ENCODE peak calls at places on chromosomes 2 and 18, in eight cellular contexts. K, L, X, T, M, O, C and E are unnamed samples.

GRCh38 chr18:70499218-70499691 is 210.4 kb downstream of the SOCS6 start:
- ATAC-seq in X (no peak), L (no peak), M (peak), T (peak), K (peak), O (peak), C (peak), E (no peak)

GRCh38 chr18:78729099-78729467 is 250.5 kb upstream of the SALL3 start:
- ATAC-seq in M (no peak), K (no peak), O (no peak), X (no peak), T (no peak), L (no peak), C (no peak), E (no peak)

GRCh38 chr18:63206433-63207153 is 113.0 kb downstream of the BCL2 start:
- ATAC-seq in X (no peak), K (no peak), O (no peak), C (peak), T (peak), L (no peak), M (no peak), E (no peak)

GRCh38 chr18:22318745-22319407 is 98.8 kb downstream of the CTAGE1 start:
- ATAC-seq in M (no peak), T (no peak), K (no peak), X (no peak), O (no peak), L (peak), C (no peak), E (no peak)

GRCh38 chr18:35153609-35154273 is 87.1 kb upstream of the ZNF397 start:
- ATAC-seq in T (peak), O (no peak), K (peak), X (no peak), L (no peak), M (no peak), C (peak), E (no peak)

GRCh38 chr2:101442667-101443061 is 32.2 kb downstream of the RFX8 start:
- ATAC-seq in L (no peak), O (no peak), C (no peak), M (no peak), T (no peak), X (no peak), K (no peak), E (no peak)

GRCh38 chr2:60152226-60152833 is 401.1 kb downstream of the BCL11A start:
- ATAC-seq in K (no peak), X (no peak), T (no peak), M (no peak), C (no peak), O (no peak), L (no peak), E (no peak)

GRCh38 chr2:190150413-190150812 is 87.9 kb upstream of the MSTN start:
- ATAC-seq in K (no peak), O (no peak), C (no peak), L (no peak), M (no peak), X (no peak), T (no peak), E (no peak)

GRCh38 chr2:99337931-99338580 is 867 bp downstream of the EIF5B start:
- ATAC-seq in X (no peak), L (no peak), O (no peak), C (no peak), T (no peak), K (no peak), M (no peak), E (no peak)

GRCh38 chr2:229387815-229388214 is 116.7 kb upstream of the PID1 start:
- ATAC-seq in K (no peak), T (no peak), X (peak), C (no peak), M (peak), L (peak), O (no peak), E (peak)

GRCh38 chr2:150376627-150377335 is 110.7 kb downstream of the RND3 start:
- ATAC-seq in T (no peak), L (peak), O (no peak), M (no peak), X (no peak), K (no peak), C (no peak), E (no peak)

GRCh38 chr18:75473316-75473715 is 45.8 kb upstream of the SMIM21 start:
- ATAC-seq in L (no peak), C (no peak), K (no peak), M (no peak), X (no peak), O (no peak), T (no peak), E (no peak)

GRCh38 chr2:151166410-151166809 is 95.3 kb downstream of the RBM43 start:
- ATAC-seq in T (no peak), K (no peak), L (no peak), O (no peak), X (no peak), C (no peak), M (no peak), E (no peak)

GRCh38 chr2:68127358-68128242 is 30.1 kb upstream of the PNO1 start:
- ATAC-seq in M (no peak), X (no peak), K (no peak), O (no peak), T (no peak), C (peak), L (no peak), E (no peak)

GRCh38 chr2:63880603-63881002 is 38.9 kb downstream of the UGP2 start:
- ATAC-seq in X (no peak), K (no peak), T (no peak), C (no peak), O (no peak), M (no peak), L (no peak), E (no peak)

GRCh38 chr2:191115391-191115790 is 35.4 kb downstream of the STAT4 start:
- ATAC-seq in K (peak), C (no peak), M (no peak), L (no peak), X (no peak), O (peak), T (peak), E (no peak)

GRCh38 chr2:169007941-169008340 is 23.2 kb downstream of the ABCB11 start:
- ATAC-seq in T (no peak), O (no peak), K (no peak), C (no peak), L (no peak), X (no peak), M (no peak), E (no peak)

GRCh38 chr2:231583982-231584381 is 8.7 kb upstream of the TEX44 start:
- ATAC-seq in C (no peak), T (no peak), K (no peak), M (no peak), O (no peak), X (no peak), L (no peak), E (no peak)

GRCh38 chr2:200264631-200265030 is 41.9 kb upstream of the SPATS2L start:
- ATAC-seq in T (no peak), X (no peak), O (no peak), L (no peak), K (no peak), C (no peak), M (no peak), E (no peak)

GRCh38 chr2:206863721-206864120 is 75.6 kb upstream of the CPO start:
- ATAC-seq in L (no peak), X (no peak), M (no peak), T (no peak), O (no peak), K (no peak), C (no peak), E (no peak)

GRCh38 chr2:169107645-169108044 is 38.3 kb downstream of the DHRS9 start:
- ATAC-seq in K (peak), L (no peak), O (peak), X (peak), C (no peak), M (no peak), T (peak), E (no peak)

GRCh38 chr2:127479866-127480743 is 46.2 kb downstream of the IWS1 start:
- ATAC-seq in O (no peak), X (no peak), M (no peak), C (no peak), T (no peak), L (no peak), K (no peak), E (no peak)

GRCh38 chr2:163591461-163591860 is 144.3 kb downstream of the FIGN start:
- ATAC-seq in C (no peak), K (no peak), L (no peak), M (no peak), X (no peak), O (no peak), T (no peak), E (no peak)

GRCh38 chr2:60446413-60447358 is 106.8 kb downstream of the BCL11A start:
- ATAC-seq in O (peak), K (peak), M (no peak), L (no peak), C (peak), X (no peak), T (peak), E (no peak)

GRCh38 chr2:110800611-110801402 is 68.4 kb downstream of the ACOXL start:
- ATAC-seq in T (no peak), L (peak), K (no peak), O (no peak), X (peak), C (no peak), M (no peak), E (no peak)

GRCh38 chr2:105800036-105800755 is 55.5 kb downstream of the NCK2 start:
- ATAC-seq in T (no peak), X (peak), C (no peak), O (no peak), K (no peak), M (no peak), L (peak), E (no peak)

GRCh38 chr2:197031805-197032204 is 105.3 kb upstream of the PGAP1 start:
- ATAC-seq in M (no peak), X (peak), K (no peak), C (no peak), T (no peak), O (no peak), L (no peak), E (no peak)

GRCh38 chr2:46839045-46839444 is 76.6 kb downstream of the MCFD2 start:
- ATAC-seq in C (no peak), O (no peak), X (no peak), L (no peak), K (no peak), T (no peak), M (no peak), E (no peak)

GRCh38 chr2:232982926-232983668 is 30.0 kb downstream of the NGEF start:
- ATAC-seq in O (no peak), T (no peak), K (no peak), X (no peak), M (no peak), L (no peak), C (no peak), E (no peak)

GRCh38 chr2:148173168-148173567 is 152.3 kb downstream of the MBD5 start:
- ATAC-seq in C (no peak), O (no peak), X (no peak), T (no peak), M (no peak), K (no peak), L (no peak), E (no peak)

GRCh38 chr2:128769457-128770142 is 450.9 kb upstream of the HS6ST1 start:
- ATAC-seq in M (no peak), C (no peak), T (peak), L (no peak), K (no peak), X (no peak), O (no peak), E (no peak)